ENCODE peak calls at places on chromosomes 7 and 10, in eight cellular contexts. O, G, W, Z, A, R, N and X are unnamed samples.

GRCh38 chr7:963236-964078 is 9.0 kb upstream of the ADAP1 start:
- DNase-seq in A (no peak), W (peak), N (no peak), Z (no peak), O (no peak), R (no peak), G (no peak), X (no peak)

GRCh38 chr7:43530553-43531410 is 52.1 kb upstream of the STK17A start:
- DNase-seq in O (no peak), G (no peak), R (no peak), N (no peak), W (no peak), Z (no peak), A (no peak), X (no peak)

GRCh38 chr7:158781217-158781975 is 47.9 kb downstream of the ESYT2 start:
- DNase-seq in G (no peak), O (no peak), R (no peak), Z (no peak), W (no peak), A (no peak), N (no peak), X (no peak)

GRCh38 chr10:76033457-76034196 is 602.2 kb downstream of the LRMDA start:
- DNase-seq in Z (no peak), O (no peak), N (no peak), R (no peak), A (peak), G (peak), W (peak), X (peak)

GRCh38 chr7:135414850-135415439 is 95.0 kb downstream of the CNOT4 start:
- DNase-seq in O (peak), G (peak), A (peak), Z (peak), R (peak), W (no peak), N (peak), X (peak)

GRCh38 chr7:85655252-85655651 is 468.4 kb upstream of the SEMA3D start:
- DNase-seq in A (no peak), G (no peak), R (no peak), O (no peak), Z (no peak), N (no peak), W (no peak), X (no peak)

GRCh38 chr10:9038146-9038714 is 983.7 kb downstream of the GATA3 start:
- DNase-seq in O (no peak), G (no peak), A (no peak), R (peak), W (peak), Z (no peak), N (no peak), X (peak)

GRCh38 chr7:148527717-148528168 is 62.8 kb upstream of the C7orf33 start:
- DNase-seq in N (peak), O (peak), R (peak), W (peak), Z (peak), A (peak), G (peak), X (peak)

GRCh38 chr10:101131962-101132635 is 999 bp downstream of the TLX1 start:
- DNase-seq in Z (no peak), R (no peak), N (no peak), W (no peak), G (no peak), A (no peak), O (no peak), X (no peak)

GRCh38 chr7:144391823-144392255 is 11.7 kb downstream of the NOBOX start:
- DNase-seq in A (peak), O (peak), G (peak), Z (no peak), W (no peak), R (peak), N (peak), X (peak)

GRCh38 chr10:44911081-44911540 is at the start of gene TMEM72:
- DNase-seq in Z (no peak), N (no peak), W (peak), R (no peak), G (peak), O (no peak), A (no peak), X (no peak)

GRCh38 chr10:24463683-24464426 is 254.9 kb downstream of the KIAA1217 start:
- DNase-seq in O (peak), N (peak), G (peak), W (peak), R (peak), A (peak), Z (no peak), X (peak)

GRCh38 chr7:116715087-116715486 is 43.1 kb downstream of the MET start:
- DNase-seq in W (no peak), G (no peak), Z (no peak), R (no peak), N (no peak), A (no peak), O (no peak), X (no peak)
- TF ChIP-seq CTCF in W (no peak), G (no peak), Z (no peak), R (no peak), N (no peak), A (no peak), O (no peak), X (peak)

GRCh38 chr10:71063431-71063830 is 148.9 kb upstream of the UNC5B start:
- DNase-seq in O (no peak), A (no peak), R (no peak), G (no peak), Z (no peak), W (no peak), N (no peak), X (no peak)

GRCh38 chr10:71066600-71066999 is 145.8 kb upstream of the UNC5B start:
- DNase-seq in R (no peak), Z (no peak), W (no peak), N (no peak), G (no peak), O (no peak), A (no peak), X (no peak)

GRCh38 chr10:71062156-71062555 is 150.2 kb upstream of the UNC5B start:
- DNase-seq in O (no peak), Z (no peak), R (no peak), G (no peak), W (no peak), N (no peak), A (no peak), X (no peak)

GRCh38 chr10:71065659-71066058 is 146.7 kb upstream of the UNC5B start:
- DNase-seq in N (no peak), Z (no peak), G (no peak), O (no peak), R (no peak), A (no peak), W (no peak), X (peak)

GRCh38 chr10:71064413-71065118 is 147.8 kb upstream of the UNC5B start:
- DNase-seq in N (no peak), A (peak), W (no peak), Z (no peak), R (no peak), O (peak), G (no peak), X (no peak)
- TF ChIP-seq CTCF in N (no peak), A (peak), W (no peak), Z (no peak), R (no peak), O (no peak), G (peak), X (no peak)

GRCh38 chr7:17939670-17940301 is 508 bp downstream of the SNX13 start:
- DNase-seq in O (peak), G (peak), Z (peak), N (peak), W (peak), R (peak), A (peak), X (peak)

GRCh38 chr7:17941171-17941490 is 837 bp upstream of the SNX13 start:
- DNase-seq in R (peak), A (peak), O (no peak), W (no peak), N (peak), Z (no peak), G (peak), X (peak)

GRCh38 chr7:17942231-17942630 is 1.9 kb upstream of the SNX13 start:
- DNase-seq in N (no peak), A (peak), G (peak), O (no peak), R (no peak), W (no peak), Z (no peak), X (peak)

GRCh38 chr7:17939111-17939669 is 1.1 kb downstream of the SNX13 start:
- DNase-seq in O (no peak), R (peak), A (peak), W (no peak), N (peak), Z (no peak), G (peak), X (peak)

GRCh38 chr7:17940302-17941170 is at the start of gene SNX13:
- DNase-seq in R (peak), A (peak), Z (peak), G (peak), N (peak), O (peak), W (peak), X (peak)
- TF ChIP-seq CTCF in R (no peak), A (no peak), Z (no peak), G (peak), N (peak), O (peak), W (peak), X (no peak)

DNA sequence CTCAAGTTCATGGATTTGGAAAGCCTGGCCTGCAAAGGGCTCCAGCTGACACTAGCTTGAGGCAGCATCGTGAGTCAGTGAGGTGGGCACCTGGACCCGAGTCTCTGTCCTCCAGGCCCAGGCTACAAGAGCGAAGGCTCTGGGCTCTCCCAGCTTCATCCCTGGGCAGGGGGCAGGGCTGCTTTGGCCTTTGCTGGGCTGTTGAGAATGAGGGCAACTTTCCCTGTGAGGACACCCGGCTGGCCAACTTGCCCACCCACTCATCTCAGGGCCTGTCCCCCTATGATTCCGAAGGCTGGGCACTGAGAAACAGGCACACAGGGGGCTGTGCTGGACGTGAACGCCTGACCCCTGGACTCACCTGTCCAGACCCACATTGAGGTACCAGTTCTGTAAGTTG is 24.4 kb downstream of the LDB3 start:
- DNase-seq in A (no peak), W (no peak), O (no peak), R (no peak), G (no peak), Z (no peak), N (no peak), X (no peak)
- TF ChIP-seq CTCF in A (no peak), W (no peak), O (no peak), R (no peak), G (no peak), Z (no peak), N (no peak), X (no peak)

GRCh38 chr7:94160719-94161435 is 156.7 kb upstream of the BET1 start:
- DNase-seq in N (no peak), G (no peak), R (no peak), W (no peak), O (peak), Z (no peak), A (no peak), X (no peak)
- TF ChIP-seq CTCF in N (no peak), G (no peak), R (no peak), W (no peak), O (no peak), Z (no peak), A (no peak), X (no peak)

GRCh38 chr7:156560075-156560474 is 80.5 kb upstream of the RNF32 start:
- DNase-seq in G (no peak), W (no peak), N (no peak), A (peak), O (no peak), Z (peak), R (no peak), X (no peak)
- TF ChIP-seq CTCF in G (peak), W (peak), N (no peak), A (peak), O (no peak), Z (peak), R (no peak), X (no peak)

GRCh38 chr7:5143935-5144903 is 45.8 kb upstream of the WIPI2 start:
- DNase-seq in G (no peak), A (no peak), N (no peak), R (peak), O (peak), Z (no peak), W (no peak), X (no peak)

GRCh38 chr7:5143106-5143505 is 46.9 kb upstream of the WIPI2 start:
- DNase-seq in Z (no peak), A (no peak), R (no peak), N (no peak), W (no peak), G (no peak), O (no peak), X (no peak)

GRCh38 chr7:5139998-5140397 is 50.0 kb upstream of the WIPI2 start:
- DNase-seq in O (peak), G (peak), R (no peak), A (peak), Z (peak), W (no peak), N (no peak), X (no peak)
- TF ChIP-seq CTCF in O (peak), G (peak), R (no peak), A (peak), Z (peak), W (peak), N (peak), X (no peak)

GRCh38 chr7:68420342-68420750 is 1177.9 kb upstream of the AUTS2 start:
- DNase-seq in W (no peak), G (no peak), Z (no peak), A (no peak), R (no peak), N (no peak), O (no peak), X (no peak)

GRCh38 chr7:68424643-68425297 is 1173.5 kb upstream of the AUTS2 start:
- DNase-seq in G (peak), N (no peak), Z (no peak), W (no peak), A (no peak), R (no peak), O (no peak), X (no peak)

GRCh38 chr7:68429376-68430117 is 1168.7 kb upstream of the AUTS2 start:
- DNase-seq in N (no peak), G (no peak), R (no peak), A (no peak), Z (no peak), W (no peak), O (no peak), X (no peak)

GRCh38 chr7:68421712-68422111 is 1176.6 kb upstream of the AUTS2 start:
- DNase-seq in O (no peak), W (no peak), A (no peak), N (no peak), G (no peak), Z (no peak), R (no peak), X (no peak)

DNA sequence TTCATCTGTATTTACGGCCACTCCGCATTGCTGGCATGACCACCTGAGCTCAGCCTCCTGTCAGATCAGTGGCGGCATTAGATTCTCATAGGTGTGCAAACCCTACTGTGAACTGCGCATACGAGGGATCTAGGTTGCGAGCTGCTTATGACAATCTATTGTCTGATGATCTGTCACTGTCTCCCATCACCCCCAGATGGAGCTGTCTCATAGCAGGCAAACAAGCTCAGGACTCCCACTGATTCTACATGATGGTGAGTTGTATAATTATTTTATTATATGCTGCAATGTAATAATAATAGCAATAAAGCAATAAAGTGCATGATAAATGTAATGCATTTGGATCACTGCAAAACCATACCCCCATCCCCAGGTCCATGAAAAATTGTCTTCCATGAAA is 1172.9 kb upstream of the AUTS2 start:
- DNase-seq in Z (no peak), G (no peak), O (no peak), N (no peak), W (no peak), R (no peak), A (no peak), X (no peak)
- TF ChIP-seq CTCF in Z (no peak), G (peak), O (no peak), N (no peak), W (no peak), R (no peak), A (no peak), X (no peak)

GRCh38 chr10:4650572-4650971 is 175.4 kb upstream of the AKR1E2 start:
- DNase-seq in R (no peak), Z (no peak), A (no peak), O (no peak), W (no peak), G (peak), N (no peak), X (peak)
- TF ChIP-seq CTCF in R (no peak), Z (no peak), A (no peak), O (no peak), W (no peak), G (peak), N (no peak), X (no peak)